ENCODE peak calls at places on chromosomes 3 and 15, in nine cellular contexts. H is GM12864, I is body of pancreas, Z is WTC11, Y is endothelial cell, O is cardiac muscle cell, K is kidney, V is nephron progenitor cell, G is retinal pigment epithelial cell. D is an unnamed sample.

GRCh38 chr3:115720988-115721387 is 97.7 kb downstream of the GAP43 start:
- DNase-seq in H (no peak), I (no peak), Z (no peak), Y (no peak), O (no peak), K (no peak), V (no peak), G (no peak), D (no peak)

GRCh38 chr3:94429517-94429916 is 366.7 kb downstream of the NSUN3 start:
- DNase-seq in H (no peak), I (no peak), Z (no peak), Y (no peak), O (no peak), K (no peak), V (no peak), G (no peak), D (no peak)

GRCh38 chr15:41904487-41905359 is 10.9 kb upstream of the SPTBN5 start:
- DNase-seq in H (peak), I (peak), Z (peak), Y (peak), O (peak), K (no peak), V (peak), G (no peak), D (peak)

GRCh38 chr3:10495003-10495402 is 10.4 kb downstream of the ATP2B2 start:
- DNase-seq in H (no peak), I (peak), Z (no peak), Y (no peak), O (peak), K (no peak), V (no peak), G (no peak), D (no peak)

GRCh38 chr3:124260206-124260915 is 268.4 kb upstream of the ROPN1 start:
- DNase-seq in H (no peak), I (peak), Z (no peak), Y (no peak), O (peak), K (peak), V (no peak), G (peak), D (no peak)

GRCh38 chr3:58177747-58178527 is 32.8 kb downstream of the DNASE1L3 start:
- DNase-seq in H (no peak), I (peak), Z (peak), Y (peak), O (peak), K (peak), V (peak), G (no peak), D (peak)

GRCh38 chr15:35181538-35181937 is 96.4 kb upstream of the NANOGP8 start:
- DNase-seq in H (no peak), I (no peak), Z (no peak), Y (no peak), O (peak), K (no peak), V (no peak), G (peak), D (peak)

GRCh38 chr3:186097663-186098451 is 11.0 kb downstream of the ETV5 start:
- DNase-seq in H (no peak), I (peak), Z (peak), Y (peak), O (peak), K (peak), V (peak), G (peak), D (no peak)

GRCh38 chr3:152234657-152235375 is 33.9 kb upstream of the MBNL1 start:
- DNase-seq in H (no peak), I (no peak), Z (no peak), Y (no peak), O (no peak), K (no peak), V (no peak), G (no peak), D (no peak)

GRCh38 chr3:160003520-160004128 is 15.0 kb downstream of the IL12A start:
- DNase-seq in H (no peak), I (peak), Z (peak), Y (peak), O (peak), K (no peak), V (peak), G (no peak), D (peak)

GRCh38 chr3:43028678-43029490 is 49.8 kb downstream of the GASK1A start:
- DNase-seq in H (no peak), I (no peak), Z (no peak), Y (no peak), O (no peak), K (no peak), V (no peak), G (no peak), D (no peak)

GRCh38 chr15:62888628-62889027 is 153.9 kb upstream of the TPM1 start:
- DNase-seq in H (no peak), I (no peak), Z (no peak), Y (no peak), O (no peak), K (no peak), V (no peak), G (no peak), D (no peak)

GRCh38 chr3:177451940-177452484 is 254.7 kb upstream of the TBL1XR1 start:
- DNase-seq in H (no peak), I (no peak), Z (no peak), Y (no peak), O (peak), K (no peak), V (no peak), G (no peak), D (no peak)

GRCh38 chr3:30319713-30320112 is 286.7 kb upstream of the TGFBR2 start:
- DNase-seq in H (no peak), I (peak), Z (peak), Y (peak), O (peak), K (no peak), V (no peak), G (no peak), D (no peak)

GRCh38 chr3:168981396-168981795 is 682.1 kb downstream of the MECOM start:
- DNase-seq in H (no peak), I (no peak), Z (no peak), Y (no peak), O (no peak), K (no peak), V (no peak), G (no peak), D (no peak)

GRCh38 chr3:41198046-41198445 is 1.3 kb upstream of the CTNNB1 start:
- DNase-seq in H (no peak), I (no peak), Z (no peak), Y (no peak), O (no peak), K (no peak), V (no peak), G (no peak), D (no peak)

GRCh38 chr3:41198526-41198925 is 779 bp upstream of the CTNNB1 start:
- DNase-seq in H (no peak), I (peak), Z (no peak), Y (no peak), O (peak), K (peak), V (no peak), G (no peak), D (no peak)

GRCh38 chr3:41200669-41201021 is 1.3 kb downstream of the CTNNB1 start:
- DNase-seq in H (no peak), I (peak), Z (no peak), Y (peak), O (peak), K (no peak), V (peak), G (no peak), D (peak)

GRCh38 chr3:41199866-41200668 is 762 bp downstream of the CTNNB1 start:
- DNase-seq in H (no peak), I (peak), Z (peak), Y (no peak), O (peak), K (peak), V (no peak), G (no peak), D (peak)

DNA sequence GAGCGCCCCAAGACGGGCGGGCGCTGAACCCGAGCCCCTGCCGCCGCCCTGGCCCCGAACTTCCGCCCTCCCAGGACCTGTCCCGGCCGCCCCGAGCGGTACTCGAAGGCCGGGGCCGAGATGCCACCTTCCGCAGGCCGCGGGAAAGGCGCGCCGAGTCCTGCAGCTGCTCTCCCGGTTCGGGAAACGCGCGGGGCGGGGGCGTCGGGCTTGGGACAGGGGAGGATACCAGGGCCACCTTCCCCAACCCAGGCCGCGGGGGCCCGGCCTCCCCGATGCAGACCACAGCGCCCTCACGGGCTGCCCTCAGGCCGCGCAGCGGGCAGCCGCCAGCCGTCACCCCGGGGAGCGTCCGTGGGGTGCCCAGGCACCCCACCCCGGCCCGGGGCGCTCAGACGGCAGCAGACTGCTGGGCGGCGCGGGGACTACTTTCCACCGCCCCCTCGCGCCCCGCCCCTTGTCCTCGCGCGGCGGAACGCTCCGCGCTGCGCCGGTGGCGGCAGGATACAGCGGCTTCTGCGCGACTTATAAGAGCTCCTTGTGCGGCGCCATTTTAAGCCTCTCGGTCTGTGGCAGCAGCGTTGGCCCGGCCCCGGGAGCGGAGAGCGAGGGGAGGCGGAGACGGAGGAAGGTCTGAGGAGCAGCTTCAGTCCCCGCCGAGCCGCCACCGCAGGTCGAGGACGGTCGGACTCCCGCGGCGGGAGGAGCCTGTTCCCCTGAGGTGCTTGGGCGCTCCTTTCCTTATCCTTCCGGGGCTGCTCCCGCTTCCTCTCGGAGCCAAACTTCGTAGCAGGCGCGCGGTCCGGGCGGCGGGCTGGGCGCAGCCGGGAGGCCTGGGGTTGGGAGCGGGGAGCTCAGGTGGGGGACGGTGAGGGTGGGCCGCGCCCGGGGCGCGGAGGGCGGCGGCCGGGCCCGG is at the start of gene CTNNB1:
- DNase-seq in H (peak), I (peak), Z (peak), Y (peak), O (peak), K (peak), V (peak), G (peak), D (peak)
- TF ChIP-seq CTCF in H (no peak), I (no peak), Z (no peak), Y (peak), O (no peak), K (no peak), V (no peak), G (no peak), D (no peak)

DNA sequence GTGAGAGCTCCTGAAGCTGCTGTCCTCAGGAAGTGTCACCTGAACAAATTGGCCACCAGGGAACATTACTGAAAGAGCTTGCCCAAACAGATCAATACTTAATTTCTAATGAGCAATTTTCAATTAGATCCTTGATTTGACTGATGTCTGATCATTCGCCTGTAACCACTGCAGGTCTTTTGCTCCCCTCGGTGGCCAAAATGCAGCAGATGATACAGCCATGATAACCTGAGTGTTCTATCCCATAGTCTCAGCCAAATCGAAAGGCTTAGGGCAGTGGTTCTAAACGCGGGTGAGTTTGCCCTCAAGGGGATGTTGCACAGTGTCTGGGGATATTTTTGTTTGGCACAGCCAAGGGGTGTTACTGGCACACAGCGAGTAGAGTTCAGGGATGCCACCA is 57.7 kb upstream of the MEX3B start:
- DNase-seq in H (no peak), I (no peak), Z (no peak), Y (no peak), O (no peak), K (no peak), V (no peak), G (no peak), D (no peak)
- TF ChIP-seq CTCF in H (no peak), I (no peak), Z (no peak), Y (no peak), O (no peak), K (no peak), V (no peak), G (no peak), D (no peak)

GRCh38 chr3:19254784-19255338 is 106.6 kb downstream of the KCNH8 start:
- DNase-seq in H (no peak), I (no peak), Z (no peak), Y (no peak), O (no peak), K (no peak), V (no peak), G (no peak), D (no peak)
- TF ChIP-seq CTCF in H (no peak), I (no peak), Z (no peak), Y (no peak), O (no peak), K (no peak), V (no peak), G (no peak), D (no peak)

DNA sequence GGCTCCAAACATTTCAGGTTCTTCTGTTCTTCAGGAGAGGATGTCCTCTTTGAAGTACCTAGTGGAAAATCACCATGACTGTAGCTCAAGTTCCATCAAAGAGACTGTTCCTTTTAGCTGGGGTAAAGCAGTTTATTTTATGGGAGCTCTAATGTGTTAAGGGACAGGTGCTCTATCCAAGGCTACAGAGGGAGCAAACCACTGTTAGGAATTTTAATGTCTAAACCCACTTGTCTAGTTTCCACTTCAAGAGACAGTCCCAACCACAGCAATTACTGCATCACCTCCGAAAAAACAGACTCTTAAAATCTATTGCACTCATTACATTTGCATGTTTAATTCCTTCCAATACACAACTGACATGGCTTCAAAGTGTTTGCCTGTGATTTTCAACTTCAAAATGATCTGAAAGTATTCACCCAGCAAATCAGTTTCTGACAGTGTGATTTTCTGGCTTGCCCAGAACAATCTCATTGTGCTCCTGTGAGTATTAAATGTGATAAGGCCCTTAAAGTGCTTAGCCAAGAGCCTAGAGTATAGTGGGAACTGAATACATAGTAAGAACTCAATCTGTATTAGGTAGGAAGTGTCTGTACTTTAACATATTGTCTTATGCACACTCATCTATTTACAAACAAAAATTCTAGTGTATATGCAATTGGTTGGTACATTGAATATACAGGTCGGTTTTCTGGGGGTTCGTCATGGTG is 266.5 kb upstream of the CCDC54 start:
- DNase-seq in H (no peak), I (no peak), Z (no peak), Y (no peak), O (no peak), K (no peak), V (no peak), G (no peak), D (no peak)
- TF ChIP-seq CTCF in H (no peak), I (no peak), Z (no peak), Y (no peak), O (no peak), K (no peak), V (no peak), G (no peak), D (no peak)

DNA sequence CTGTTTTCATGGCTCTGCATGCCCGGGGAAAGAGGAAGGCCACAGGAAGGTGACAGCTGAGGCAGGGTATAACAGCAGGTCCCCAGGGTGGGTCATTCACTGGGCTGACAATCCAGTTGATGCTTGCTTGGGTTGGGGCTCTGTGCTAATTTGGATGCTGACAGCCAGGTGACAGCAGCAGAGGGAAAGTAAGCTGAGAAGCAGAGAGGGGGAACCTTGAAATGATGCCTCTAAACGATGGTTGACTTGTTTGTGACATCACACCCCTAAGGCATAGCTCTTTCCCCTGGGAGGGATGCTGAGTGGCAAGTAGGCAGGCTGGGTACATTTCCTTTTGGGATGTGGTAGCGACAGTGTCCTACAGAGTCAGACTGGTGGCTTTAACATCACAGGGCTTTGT is 326.7 kb upstream of the CTNNB1 start:
- DNase-seq in H (no peak), I (no peak), Z (no peak), Y (no peak), O (no peak), K (no peak), V (no peak), G (no peak), D (no peak)
- TF ChIP-seq CTCF in H (no peak), I (no peak), Z (no peak), Y (no peak), O (no peak), K (no peak), V (no peak), G (no peak), D (no peak)

DNA sequence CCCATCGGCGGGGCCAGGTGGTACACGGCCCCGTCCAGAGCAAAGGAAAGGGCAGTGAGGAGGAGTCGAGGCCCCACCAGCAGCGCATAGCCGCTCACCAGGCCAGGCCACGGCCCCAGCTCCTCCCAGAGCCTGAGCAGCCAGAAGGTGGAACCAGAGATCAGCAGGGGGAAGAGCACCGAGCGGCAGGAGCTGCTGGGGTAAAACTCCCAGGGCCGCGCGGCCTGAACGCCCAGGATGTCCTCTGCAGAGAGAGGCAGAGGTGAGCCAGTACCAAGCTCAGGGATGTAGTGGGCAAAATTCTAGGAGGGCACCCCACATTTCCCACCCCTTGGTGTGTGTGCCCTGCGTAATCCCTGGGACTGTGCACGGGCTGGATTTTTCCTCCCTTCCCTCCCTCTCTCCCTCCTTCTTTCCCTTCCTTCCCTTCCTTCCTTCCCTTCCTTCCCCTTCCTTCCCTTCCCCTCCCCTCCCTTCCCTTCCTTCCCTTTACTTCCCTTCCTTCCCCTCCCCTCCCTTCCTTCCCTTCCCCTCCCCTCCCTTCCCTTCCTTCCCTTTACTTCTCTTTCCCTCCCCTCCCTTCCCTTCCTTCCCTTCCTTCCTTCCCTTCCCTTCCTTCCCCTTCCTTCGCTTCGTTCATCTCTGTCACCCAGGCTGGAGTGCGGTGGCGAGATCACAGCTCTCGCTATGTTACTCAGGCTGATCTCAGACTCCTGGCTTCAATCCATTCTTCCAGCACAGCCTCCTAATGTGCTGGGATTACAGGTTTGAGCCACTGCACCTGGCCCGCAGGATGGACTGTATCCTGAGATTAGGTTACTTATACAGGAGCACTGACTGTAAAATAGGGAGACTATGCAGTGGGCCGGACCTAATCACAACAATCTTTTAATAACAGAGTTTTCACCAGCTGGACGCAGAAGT is 6.4 kb upstream of the NCBP2 start:
- DNase-seq in H (no peak), I (no peak), Z (peak), Y (no peak), O (no peak), K (no peak), V (no peak), G (no peak), D (peak)
- TF ChIP-seq CTCF in H (no peak), I (no peak), Z (no peak), Y (no peak), O (peak), K (no peak), V (no peak), G (peak), D (peak)